ENCODE peak calls at places on chromosomes 3 and 15, in six cellular contexts. N, A, P, L, R and H are unnamed samples.

GRCh38 chr3:9703736-9704342 is at the start of gene CPNE9:
- DNase-seq in N (no peak), A (no peak), P (no peak), L (no peak), R (no peak), H (no peak)

GRCh38 chr15:76313731-76314130 is 2.5 kb upstream of the ETFA start:
- DNase-seq in N (no peak), A (no peak), P (no peak), L (no peak), R (no peak), H (no peak)

GRCh38 chr3:41101231-41101630 is 98.1 kb upstream of the CTNNB1 start:
- DNase-seq in N (no peak), A (no peak), P (no peak), L (no peak), R (no peak), H (no peak)

GRCh38 chr3:38579551-38580449 is 69.7 kb downstream of the SCN5A start:
- DNase-seq in N (no peak), A (no peak), P (no peak), L (no peak), R (peak; percentile 61), H (no peak)

GRCh38 chr3:23017800-23018199 is 185.3 kb upstream of the UBE2E2 start:
- DNase-seq in N (no peak), A (peak; percentile 3), P (no peak), L (no peak), R (no peak), H (no peak)

GRCh38 chr3:49015072-49015471 is 3.3 kb downstream of the DALRD3 start:
- DNase-seq in N (no peak), A (no peak), P (no peak), L (no peak), R (no peak), H (no peak)

GRCh38 chr3:104437891-104438290 is 928.8 kb upstream of the ALCAM start:
- DNase-seq in N (no peak), A (peak; percentile 30), P (no peak), L (no peak), R (no peak), H (peak; percentile 52)

GRCh38 chr15:52290329-52290728 is 5.3 kb downstream of the MYO5C start:
- DNase-seq in N (no peak), A (no peak), P (no peak), L (no peak), R (no peak), H (no peak)

GRCh38 chr3:172043233-172043632 is 3.9 kb downstream of the FNDC3B start:
- DNase-seq in N (no peak), A (no peak), P (no peak), L (no peak), R (no peak), H (no peak)